ENCODE peak calls at places on chromosomes 16 and 17, in five cellular contexts. One of them, this sample, is unnamed.

GRCh38 chr17:52287611-52288010 is 129.1 kb upstream of the CA10 start:
- DNase-seq in A549: no peak
- DNase-seq in stimulated activated CD4-positive, alpha-beta T cell treated with anti-CD3 and anti-CD28 coated beads, Interleukin-1b, Interleukin-23, amount 100 ng/mL, for 1 hour: no peak
- DNase-seq in ACHN: no peak
- DNase-seq in left lung: no peak
- DNase-seq in this sample: no peak

GRCh38 chr17:10804546-10804945 is 647 bp upstream of the TMEM238L start:
- DNase-seq in A549: no peak
- DNase-seq in stimulated activated CD4-positive, alpha-beta T cell treated with anti-CD3 and anti-CD28 coated beads, Interleukin-1b, Interleukin-23, amount 100 ng/mL, for 1 hour: no peak
- DNase-seq in ACHN: no peak
- DNase-seq in left lung: no peak
- DNase-seq in this sample: peak; percentile 57

GRCh38 chr17:41009301-41009760 is 403 bp upstream of the KRTAP3-1 start:
- DNase-seq in A549: no peak
- DNase-seq in stimulated activated CD4-positive, alpha-beta T cell treated with anti-CD3 and anti-CD28 coated beads, Interleukin-1b, Interleukin-23, amount 100 ng/mL, for 1 hour: no peak
- DNase-seq in ACHN: no peak
- DNase-seq in left lung: no peak
- DNase-seq in this sample: no peak

GRCh38 chr17:50684612-50685333 is 22.9 kb downstream of the ANKRD40 start:
- DNase-seq in A549: peak; percentile 82
- DNase-seq in stimulated activated CD4-positive, alpha-beta T cell treated with anti-CD3 and anti-CD28 coated beads, Interleukin-1b, Interleukin-23, amount 100 ng/mL, for 1 hour: no peak
- DNase-seq in ACHN: no peak
- DNase-seq in left lung: no peak
- DNase-seq in this sample: no peak

GRCh38 chr16:68235882-68236803 is at the start of gene ESRP2:
- DNase-seq in A549: no peak
- DNase-seq in stimulated activated CD4-positive, alpha-beta T cell treated with anti-CD3 and anti-CD28 coated beads, Interleukin-1b, Interleukin-23, amount 100 ng/mL, for 1 hour: no peak
- DNase-seq in ACHN: peak; percentile 22
- DNase-seq in left lung: peak; percentile 84
- DNase-seq in this sample: no peak

GRCh38 chr17:57849874-57850754 is at the start of gene MRPS23:
- DNase-seq in A549: peak; percentile 99
- DNase-seq in stimulated activated CD4-positive, alpha-beta T cell treated with anti-CD3 and anti-CD28 coated beads, Interleukin-1b, Interleukin-23, amount 100 ng/mL, for 1 hour: peak; percentile 88
- DNase-seq in ACHN: peak; percentile 99
- DNase-seq in left lung: peak; percentile 99
- DNase-seq in this sample: peak; percentile 100

GRCh38 chr16:20073203-20074088 is at the start of gene GPR139:
- DNase-seq in A549: no peak
- DNase-seq in stimulated activated CD4-positive, alpha-beta T cell treated with anti-CD3 and anti-CD28 coated beads, Interleukin-1b, Interleukin-23, amount 100 ng/mL, for 1 hour: no peak
- DNase-seq in ACHN: no peak
- DNase-seq in left lung: no peak
- DNase-seq in this sample: no peak

GRCh38 chr16:57514891-57515600 is 21.3 kb downstream of the CCDC102A start:
- DNase-seq in A549: no peak
- DNase-seq in stimulated activated CD4-positive, alpha-beta T cell treated with anti-CD3 and anti-CD28 coated beads, Interleukin-1b, Interleukin-23, amount 100 ng/mL, for 1 hour: no peak
- DNase-seq in ACHN: no peak
- DNase-seq in left lung: no peak
- DNase-seq in this sample: no peak

GRCh38 chr17:75098861-75099260 is 10.9 kb upstream of the ARMC7 start:
- DNase-seq in A549: no peak
- DNase-seq in stimulated activated CD4-positive, alpha-beta T cell treated with anti-CD3 and anti-CD28 coated beads, Interleukin-1b, Interleukin-23, amount 100 ng/mL, for 1 hour: no peak
- DNase-seq in ACHN: no peak
- DNase-seq in left lung: no peak
- DNase-seq in this sample: no peak

GRCh38 chr17:82091264-82092066 is 6.6 kb downstream of the FASN start:
- DNase-seq in A549: no peak
- DNase-seq in stimulated activated CD4-positive, alpha-beta T cell treated with anti-CD3 and anti-CD28 coated beads, Interleukin-1b, Interleukin-23, amount 100 ng/mL, for 1 hour: no peak
- DNase-seq in ACHN: no peak
- DNase-seq in left lung: no peak
- DNase-seq in this sample: no peak

GRCh38 chr17:9529033-9529748 is 46.4 kb downstream of the STX8 start:
- DNase-seq in A549: peak; percentile 55
- DNase-seq in stimulated activated CD4-positive, alpha-beta T cell treated with anti-CD3 and anti-CD28 coated beads, Interleukin-1b, Interleukin-23, amount 100 ng/mL, for 1 hour: no peak
- DNase-seq in ACHN: peak; percentile 40
- DNase-seq in left lung: no peak
- DNase-seq in this sample: peak; percentile 17

GRCh38 chr17:83203472-83204221 is 124.2 kb downstream of the METRNL start:
- DNase-seq in A549: no peak
- DNase-seq in stimulated activated CD4-positive, alpha-beta T cell treated with anti-CD3 and anti-CD28 coated beads, Interleukin-1b, Interleukin-23, amount 100 ng/mL, for 1 hour: no peak
- DNase-seq in ACHN: no peak
- DNase-seq in left lung: peak; percentile 40
- DNase-seq in this sample: no peak

GRCh38 chr17:76252040-76252954 is 12.0 kb upstream of the RNF157 start:
- DNase-seq in A549: peak; percentile 88
- DNase-seq in stimulated activated CD4-positive, alpha-beta T cell treated with anti-CD3 and anti-CD28 coated beads, Interleukin-1b, Interleukin-23, amount 100 ng/mL, for 1 hour: no peak
- DNase-seq in ACHN: no peak
- DNase-seq in left lung: peak; percentile 75
- DNase-seq in this sample: no peak

GRCh38 chr17:39105705-39106104 is 45.7 kb downstream of the PLXDC1 start:
- DNase-seq in A549: no peak
- DNase-seq in stimulated activated CD4-positive, alpha-beta T cell treated with anti-CD3 and anti-CD28 coated beads, Interleukin-1b, Interleukin-23, amount 100 ng/mL, for 1 hour: no peak
- DNase-seq in ACHN: no peak
- DNase-seq in left lung: no peak
- DNase-seq in this sample: no peak

GRCh38 chr17:76000755-76001521 is at the start of gene CDK3:
- DNase-seq in A549: no peak
- DNase-seq in stimulated activated CD4-positive, alpha-beta T cell treated with anti-CD3 and anti-CD28 coated beads, Interleukin-1b, Interleukin-23, amount 100 ng/mL, for 1 hour: no peak
- DNase-seq in ACHN: no peak
- DNase-seq in left lung: no peak
- DNase-seq in this sample: no peak

This sample was measured in NCI-H82.